ENCODE peak calls at places on chromosome 2, in eight cellular contexts. P is transverse colon, Q is suprapubic skin, E is AG08395, T is 8988T, I is mesenchymal stem cell, L is A172, R is G401. U is an unnamed sample.
A peak's percentile ranks its signal among the peaks of the same experiment; 100 is the strongest.

GRCh38 chr2:134917219-134917957 is 1.2 kb upstream of the CCNT2 start:
- DNase-seq in P (peak; percentile 28), Q (peak; percentile 64), E (no peak), T (no peak), I (no peak), L (no peak), R (no peak), U (peak; percentile 51)

GRCh38 chr2:28746504-28747111 is 5.0 kb upstream of the PPP1CB start:
- DNase-seq in P (no peak), Q (no peak), E (no peak), T (no peak), I (no peak), L (no peak), R (no peak), U (no peak)

GRCh38 chr2:113103958-113104627 is 23.3 kb upstream of the IL1RN start:
- DNase-seq in P (no peak), Q (no peak), E (no peak), T (no peak), I (no peak), L (no peak), R (no peak), U (no peak)

GRCh38 chr2:58667137-58667774 is 426.1 kb upstream of the FANCL start:
- DNase-seq in P (no peak), Q (no peak), E (no peak), T (no peak), I (no peak), L (no peak), R (no peak), U (no peak)

GRCh38 chr2:128450211-128451015 is 131.7 kb upstream of the HS6ST1 start:
- DNase-seq in P (no peak), Q (peak; percentile 43), E (no peak), T (no peak), I (no peak), L (no peak), R (no peak), U (no peak)

GRCh38 chr2:13480057-13480456 is 763.3 kb downstream of the TRIB2 start:
- DNase-seq in P (no peak), Q (no peak), E (no peak), T (no peak), I (no peak), L (no peak), R (no peak), U (no peak)

GRCh38 chr2:66440692-66441091 is 5.8 kb downstream of the MEIS1 start:
- DNase-seq in P (no peak), Q (peak; percentile 54), E (no peak), T (no peak), I (peak; percentile 63), L (peak; percentile 40), R (no peak), U (peak; percentile 89)

GRCh38 chr2:133241231-133241575 is 327.1 kb downstream of the NCKAP5 start:
- DNase-seq in P (no peak), Q (no peak), E (peak; percentile 65), T (no peak), I (peak; percentile 34), L (no peak), R (no peak), U (no peak)

GRCh38 chr2:231932985-231933915 is 7.1 kb upstream of the NPPC start:
- DNase-seq in P (no peak), Q (no peak), E (no peak), T (no peak), I (no peak), L (no peak), R (no peak), U (no peak)

GRCh38 chr2:238137885-238138284 is 583 bp upstream of the KLHL30 start:
- DNase-seq in P (no peak), Q (no peak), E (no peak), T (no peak), I (no peak), L (no peak), R (no peak), U (no peak)

GRCh38 chr2:57843158-57843557 is 203.4 kb upstream of the VRK2 start:
- DNase-seq in P (no peak), Q (no peak), E (no peak), T (no peak), I (no peak), L (no peak), R (no peak), U (no peak)

U was measured in left kidney.